ENCODE peak calls at places on chromosome 17, in eight cellular contexts. O is H1, V is PC-3, X is mammary epithelial cell, P is H9, W is fibroblast of lung, G is PC-9, D is OCI-LY7. Z is an unnamed sample.

GRCh38 chr17:53191878-53192277 is 630.8 kb upstream of the KIF2B start:
- DNase-seq in O (no peak), V (no peak), X (no peak), P (no peak), W (no peak), G (no peak), D (peak), Z (peak)

GRCh38 chr17:33013596-33014375 is 22.1 kb downstream of the SPACA3 start:
- DNase-seq in O (no peak), V (no peak), X (no peak), P (peak), W (peak), G (no peak), D (no peak), Z (no peak)

GRCh38 chr17:81097943-81098308 is 63.0 kb downstream of the BAIAP2 start:
- DNase-seq in O (no peak), V (peak), X (peak), P (no peak), W (peak), G (peak), D (no peak), Z (no peak)

GRCh38 chr17:64230551-64231408 is 32.3 kb downstream of the TEX2 start:
- DNase-seq in O (no peak), V (peak), X (peak), P (no peak), W (peak), G (peak), D (no peak), Z (no peak)

GRCh38 chr17:19287651-19288050 is 50.5 kb downstream of the EPN2 start:
- DNase-seq in O (no peak), V (no peak), X (no peak), P (no peak), W (no peak), G (no peak), D (no peak), Z (no peak)

GRCh38 chr17:70137451-70138230 is 31.7 kb upstream of the KCNJ2 start:
- DNase-seq in O (no peak), V (peak), X (peak), P (no peak), W (peak), G (no peak), D (peak), Z (peak)

GRCh38 chr17:74645010-74645409 is 21.5 kb upstream of the CD300E start:
- DNase-seq in O (no peak), V (no peak), X (no peak), P (no peak), W (no peak), G (no peak), D (no peak), Z (no peak)

GRCh38 chr17:9900744-9901143 is 4.3 kb downstream of the RCVRN start:
- DNase-seq in O (no peak), V (peak), X (no peak), P (no peak), W (peak), G (no peak), D (no peak), Z (no peak)

GRCh38 chr17:3917391-3917931 is 1.2 kb upstream of the P2RX1 start:
- DNase-seq in O (no peak), V (no peak), X (no peak), P (no peak), W (peak), G (peak), D (no peak), Z (no peak)

GRCh38 chr17:48720263-48721008 is 1.9 kb downstream of the PRAC1 start:
- DNase-seq in O (no peak), V (peak), X (no peak), P (no peak), W (no peak), G (no peak), D (no peak), Z (no peak)

GRCh38 chr17:58382108-58382884 is 30.3 kb upstream of the SUPT4H1 start:
- DNase-seq in O (no peak), V (no peak), X (no peak), P (no peak), W (no peak), G (no peak), D (peak), Z (no peak)

GRCh38 chr17:73324711-73325526 is 13.1 kb upstream of the CDC42EP4 start:
- DNase-seq in O (no peak), V (no peak), X (no peak), P (no peak), W (no peak), G (no peak), D (no peak), Z (no peak)

GRCh38 chr17:14116263-14117024 is 47.1 kb downstream of the COX10 start:
- DNase-seq in O (no peak), V (no peak), X (no peak), P (no peak), W (no peak), G (no peak), D (no peak), Z (no peak)

GRCh38 chr17:63848834-63849689 is 6.6 kb upstream of the SMARCD2 start:
- DNase-seq in O (peak), V (peak), X (peak), P (peak), W (peak), G (peak), D (peak), Z (peak)

GRCh38 chr17:41970901-41971331 is 4.3 kb downstream of the CNP start:
- DNase-seq in O (no peak), V (no peak), X (no peak), P (no peak), W (no peak), G (no peak), D (no peak), Z (no peak)

GRCh38 chr17:42120161-42121065 is 754 bp downstream of the KAT2A start:
- DNase-seq in O (no peak), V (no peak), X (no peak), P (peak), W (no peak), G (no peak), D (peak), Z (peak)

GRCh38 chr17:19943599-19943998 is 34.0 kb downstream of the AKAP10 start:
- DNase-seq in O (no peak), V (no peak), X (no peak), P (no peak), W (no peak), G (no peak), D (no peak), Z (no peak)

GRCh38 chr17:16516594-16517018 is 24.6 kb upstream of the LRRC75A start:
- DNase-seq in O (no peak), V (peak), X (peak), P (peak), W (peak), G (peak), D (no peak), Z (no peak)

GRCh38 chr17:75571885-75572215 is 15.8 kb upstream of the MYO15B start:
- DNase-seq in O (no peak), V (no peak), X (no peak), P (no peak), W (no peak), G (no peak), D (no peak), Z (no peak)

GRCh38 chr17:7577327-7578199 is 1.9 kb upstream of the CD68 start:
- DNase-seq in O (no peak), V (no peak), X (no peak), P (no peak), W (no peak), G (no peak), D (no peak), Z (no peak)

GRCh38 chr17:17445296-17445924 is 31.4 kb upstream of the MED9 start:
- DNase-seq in O (no peak), V (no peak), X (no peak), P (no peak), W (no peak), G (no peak), D (no peak), Z (peak)

GRCh38 chr17:721540-721937 is 6.9 kb upstream of the VPS53 start:
- DNase-seq in O (no peak), V (no peak), X (peak), P (no peak), W (no peak), G (no peak), D (no peak), Z (no peak)

GRCh38 chr17:9971991-9972390 is 66.9 kb upstream of the RCVRN start:
- DNase-seq in O (no peak), V (peak), X (no peak), P (no peak), W (peak), G (peak), D (no peak), Z (no peak)

GRCh38 chr17:74117999-74118421 is 85.5 kb upstream of the RPL38 start:
- DNase-seq in O (no peak), V (no peak), X (no peak), P (peak), W (no peak), G (no peak), D (no peak), Z (no peak)

GRCh38 chr17:4900231-4901107 is 1.1 kb downstream of the C17orf107 start:
- DNase-seq in O (no peak), V (no peak), X (no peak), P (peak), W (peak), G (no peak), D (peak), Z (no peak)

GRCh38 chr17:57962441-57963148 is 7.4 kb upstream of the CUEDC1 start:
- DNase-seq in O (no peak), V (no peak), X (no peak), P (no peak), W (no peak), G (no peak), D (no peak), Z (no peak)

GRCh38 chr17:22268912-22269220 is 576.5 kb downstream of the KCNJ18 start:
- DNase-seq in O (no peak), V (no peak), X (no peak), P (no peak), W (no peak), G (no peak), D (no peak), Z (no peak)

GRCh38 chr17:82812058-82812457 is 27.8 kb downstream of the ZNF750 start:
- DNase-seq in O (no peak), V (no peak), X (no peak), P (no peak), W (no peak), G (no peak), D (no peak), Z (no peak)

GRCh38 chr17:32953883-32954282 is 25.9 kb downstream of the TMEM98 start:
- DNase-seq in O (no peak), V (no peak), X (no peak), P (no peak), W (no peak), G (no peak), D (no peak), Z (no peak)

GRCh38 chr17:75084039-75084660 is 3.6 kb upstream of the SLC16A5 start:
- DNase-seq in O (no peak), V (peak), X (no peak), P (no peak), W (no peak), G (no peak), D (no peak), Z (no peak)

DNA sequence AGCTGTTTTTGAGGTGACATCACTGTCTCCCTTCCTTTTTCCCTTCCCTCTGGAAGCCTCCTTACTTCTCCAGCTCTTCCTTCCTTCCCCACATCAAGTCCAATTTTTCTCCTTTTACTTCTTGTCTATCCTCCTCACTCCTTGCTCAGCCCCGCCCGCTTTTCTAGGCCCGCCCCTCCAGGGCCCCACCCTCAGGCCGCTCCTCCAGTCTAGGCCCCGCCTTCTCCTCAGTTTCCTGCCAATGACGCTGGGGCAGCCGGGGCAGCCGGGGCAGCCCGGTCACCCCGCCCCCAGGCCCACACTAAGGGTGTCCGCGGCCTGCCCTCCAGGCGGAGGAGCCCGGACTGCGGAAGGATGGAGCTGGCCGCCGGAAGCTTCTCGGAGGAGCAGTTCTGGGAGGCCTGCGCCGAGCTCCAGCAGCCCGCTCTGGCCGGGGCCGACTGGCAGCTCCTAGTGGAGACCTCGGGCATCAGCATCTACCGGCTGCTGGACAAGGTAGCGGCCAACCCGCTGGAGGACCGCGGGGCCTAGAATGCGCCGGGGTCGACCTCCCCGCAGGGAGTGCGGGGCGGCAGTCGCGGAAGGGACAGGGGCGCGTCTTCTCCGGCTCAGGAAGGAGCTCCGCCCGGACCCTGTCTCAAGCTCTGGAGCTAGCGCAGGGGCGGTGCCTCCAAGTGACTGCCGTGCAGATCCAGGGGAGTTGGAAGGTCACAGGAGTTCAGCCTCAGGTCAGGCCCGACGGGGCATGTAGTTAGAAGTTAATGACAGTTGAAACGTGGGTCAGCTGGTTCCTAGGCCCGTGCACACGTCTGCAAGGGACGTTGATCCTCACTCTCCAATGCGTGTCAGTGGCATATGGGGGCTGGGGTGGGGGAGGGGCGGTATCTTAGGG is at the start of gene PCTP:
- DNase-seq in O (peak), V (peak), X (peak), P (peak), W (peak), G (peak), D (peak), Z (peak)
- H3K4me2 ChIP-seq in O (peak), V (peak), X (peak), P (peak), W (peak), G (peak), D (peak), Z (peak)

DNA sequence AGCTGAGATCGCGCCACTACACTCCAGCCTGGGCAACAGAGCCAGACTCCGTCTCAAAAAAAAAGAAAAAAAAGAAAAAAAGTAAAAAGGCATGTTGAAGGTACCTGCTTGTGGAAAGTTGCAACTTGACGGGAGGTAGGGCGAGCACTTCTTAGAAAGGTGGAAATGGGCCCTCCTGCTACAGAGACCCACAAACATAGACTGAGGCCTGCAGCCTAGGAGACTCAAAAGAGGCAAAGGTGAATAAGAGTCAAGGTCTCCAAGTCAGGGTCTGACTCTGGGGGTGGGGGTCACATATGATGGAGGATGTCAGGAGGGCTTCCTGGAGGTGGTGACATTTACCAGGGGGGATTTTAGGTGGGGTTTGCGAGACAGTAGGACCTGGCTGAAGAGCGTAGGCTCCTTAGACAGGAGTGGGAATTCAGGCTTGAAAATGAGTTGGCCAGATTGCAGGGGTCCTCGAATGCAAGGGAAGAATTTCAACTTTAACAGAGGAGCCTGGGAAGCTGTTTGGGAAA is 303.0 kb downstream of the SEC14L1 start:
- DNase-seq in O (no peak), V (no peak), X (no peak), P (no peak), W (no peak), G (no peak), D (no peak), Z (peak)
- H3K4me2 ChIP-seq in O (no peak), V (no peak), X (no peak), P (no peak), W (no peak), G (no peak), D (peak), Z (no peak)

DNA sequence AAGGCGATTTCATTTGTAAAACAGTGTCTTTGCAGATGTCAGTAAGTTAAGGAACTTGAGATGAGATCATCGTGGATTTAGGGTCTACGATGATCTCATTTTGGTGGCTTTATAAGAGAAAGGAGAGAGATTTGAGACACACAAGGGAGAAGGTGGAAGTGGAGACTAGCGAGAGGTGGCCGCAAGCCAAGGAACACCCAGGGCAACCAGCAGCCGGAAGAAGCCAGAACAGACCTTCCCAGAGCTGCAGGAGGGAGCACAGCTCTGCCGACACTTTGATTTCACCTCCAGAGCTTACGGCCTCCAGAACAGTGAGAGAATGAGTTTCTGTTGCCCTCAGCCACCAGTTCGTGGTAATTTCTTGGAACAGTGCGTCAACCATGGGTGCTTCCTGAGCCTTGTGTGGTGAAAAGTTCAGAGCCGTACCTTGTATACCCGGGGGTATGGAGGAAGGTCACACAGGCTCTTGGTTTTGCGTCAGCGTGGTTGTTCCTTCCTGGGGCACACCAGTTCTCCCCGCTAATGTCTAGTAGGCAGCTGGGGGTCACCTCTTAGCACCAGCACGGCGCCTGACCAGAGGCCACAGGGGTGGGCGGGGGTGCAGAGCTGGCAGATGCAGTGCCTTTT is 12.9 kb upstream of the SEC14L1 start:
- DNase-seq in O (no peak), V (no peak), X (peak), P (no peak), W (peak), G (no peak), D (no peak), Z (no peak)
- H3K4me2 ChIP-seq in O (no peak), V (no peak), X (no peak), P (no peak), W (no peak), G (no peak), D (no peak), Z (no peak)

GRCh38 chr17:50571681-50572080 is 11.2 kb downstream of the CACNA1G start:
- DNase-seq in O (no peak), V (no peak), X (no peak), P (no peak), W (no peak), G (no peak), D (no peak), Z (no peak)
- H3K4me2 ChIP-seq in O (no peak), V (no peak), X (no peak), P (no peak), W (no peak), G (no peak), D (no peak), Z (no peak)

GRCh38 chr17:66548158-66548557 is 245.7 kb downstream of the PRKCA start:
- DNase-seq in O (no peak), V (peak), X (no peak), P (no peak), W (peak), G (no peak), D (no peak), Z (no peak)
- H3K4me2 ChIP-seq in O (no peak), V (peak), X (no peak), P (no peak), W (peak), G (peak), D (no peak), Z (no peak)

GRCh38 chr17:38908676-38909181 is 16.7 kb upstream of the LASP1NB start:
- DNase-seq in O (no peak), V (no peak), X (peak), P (no peak), W (no peak), G (no peak), D (peak), Z (no peak)
- H3K4me2 ChIP-seq in O (no peak), V (no peak), X (peak), P (no peak), W (no peak), G (no peak), D (peak), Z (no peak)

Z was measured in Karpas-422.